ENCODE peak calls at places on chromosome 12, in five cellular contexts. One of them, this sample, is unnamed. For H3K4me1 and H3K36me3, the result is how much of the 10 kb centered on the place peaks cover.

GRCh38 chr12:31874961-31875608 is 84.1 kb upstream of the RESF1 start:
- DNase-seq in colonic mucosa: peak
- DNase-seq in HCT116: no peak
- DNase-seq in HepG2: no peak
- DNase-seq in IMR-90: peak
- DNase-seq in this sample: peak

GRCh38 chr12:107610030-107610859 is 75.4 kb upstream of the PWP1 start:
- DNase-seq in IMR-90: peak
- DNase-seq in HCT116: no peak
- DNase-seq in colonic mucosa: no peak
- DNase-seq in HepG2: peak
- DNase-seq in this sample: no peak

GRCh38 chr12:132422057-132423043 is 67.6 kb upstream of the FBRSL1 start:
- DNase-seq in HepG2: no peak
- DNase-seq in IMR-90: peak
- DNase-seq in HCT116: no peak
- DNase-seq in colonic mucosa: no peak
- DNase-seq in this sample: no peak

GRCh38 chr12:76346798-76347420 is 1.3 kb downstream of the BBS10 start:
- DNase-seq in HepG2: peak
- DNase-seq in HCT116: no peak
- DNase-seq in colonic mucosa: no peak
- DNase-seq in IMR-90: peak
- DNase-seq in this sample: no peak

GRCh38 chr12:105220150-105220928 is 15.6 kb downstream of the APPL2 start:
- DNase-seq in HepG2: no peak
- DNase-seq in HCT116: no peak
- DNase-seq in colonic mucosa: no peak
- DNase-seq in IMR-90: no peak
- DNase-seq in this sample: no peak

GRCh38 chr12:79300199-79300568 is 390.6 kb downstream of the PAWR start:
- DNase-seq in HCT116: no peak
- DNase-seq in colonic mucosa: no peak
- DNase-seq in HepG2: peak
- DNase-seq in IMR-90: peak
- DNase-seq in this sample: no peak

GRCh38 chr12:90645181-90645580 is 309.8 kb downstream of the CCER1 start:
- DNase-seq in IMR-90: no peak
- DNase-seq in HepG2: no peak
- DNase-seq in HCT116: no peak
- DNase-seq in colonic mucosa: no peak
- DNase-seq in this sample: no peak

GRCh38 chr12:65509953-65510352 is 231.5 kb downstream of the MSRB3 start:
- DNase-seq in colonic mucosa: no peak
- DNase-seq in IMR-90: no peak
- DNase-seq in HCT116: no peak
- DNase-seq in HepG2: no peak
- DNase-seq in this sample: no peak

GRCh38 chr12:20011200-20011599 is 357.1 kb upstream of the PDE3A start:
- DNase-seq in IMR-90: no peak
- DNase-seq in HepG2: no peak
- DNase-seq in HCT116: no peak
- DNase-seq in colonic mucosa: peak
- DNase-seq in this sample: no peak

GRCh38 chr12:107079172-107080011 is 14.0 kb downstream of the CRY1 start:
- DNase-seq in HCT116: no peak
- DNase-seq in colonic mucosa: no peak
- DNase-seq in HepG2: peak
- DNase-seq in IMR-90: peak
- DNase-seq in this sample: no peak

GRCh38 chr12:122064034-122064777 is 14.3 kb upstream of the MLXIP start:
- DNase-seq in HCT116: peak
- DNase-seq in colonic mucosa: peak
- DNase-seq in HepG2: peak
- DNase-seq in IMR-90: peak
- DNase-seq in this sample: peak

GRCh38 chr12:122061253-122061652 is 17.3 kb upstream of the MLXIP start:
- DNase-seq in colonic mucosa: no peak
- DNase-seq in HCT116: no peak
- DNase-seq in IMR-90: no peak
- DNase-seq in HepG2: no peak
- DNase-seq in this sample: no peak

GRCh38 chr12:122064780-122065588 is 13.6 kb upstream of the MLXIP start:
- DNase-seq in IMR-90: peak
- DNase-seq in HepG2: peak
- DNase-seq in HCT116: peak
- DNase-seq in colonic mucosa: peak
- DNase-seq in this sample: peak

GRCh38 chr12:122062832-122063690 is 15.5 kb upstream of the MLXIP start:
- DNase-seq in HepG2: peak
- DNase-seq in IMR-90: peak
- DNase-seq in HCT116: peak
- DNase-seq in colonic mucosa: peak
- DNase-seq in this sample: peak

GRCh38 chr12:122063691-122064033 is 14.9 kb upstream of the MLXIP start:
- DNase-seq in HepG2: no peak
- DNase-seq in colonic mucosa: no peak
- DNase-seq in HCT116: peak
- DNase-seq in IMR-90: no peak
- DNase-seq in this sample: no peak
- H3K4me1 ChIP-seq in HepG2: under half
- H3K4me1 ChIP-seq in colonic mucosa: under half
- H3K4me1 ChIP-seq in HCT116: under half
- H3K4me1 ChIP-seq in IMR-90: under half
- H3K4me1 ChIP-seq in this sample: under half

GRCh38 chr12:109517619-109518018 is 40.2 kb downstream of the UBE3B start:
- DNase-seq in HepG2: no peak
- DNase-seq in HCT116: no peak
- DNase-seq in colonic mucosa: no peak
- DNase-seq in IMR-90: no peak
- DNase-seq in this sample: no peak

GRCh38 chr12:109518820-109519665 is 41.6 kb downstream of the UBE3B start:
- DNase-seq in IMR-90: peak
- DNase-seq in HCT116: peak
- DNase-seq in colonic mucosa: peak
- DNase-seq in HepG2: peak
- DNase-seq in this sample: no peak

GRCh38 chr12:109523504-109523903 is 46.1 kb downstream of the UBE3B start:
- DNase-seq in HCT116: no peak
- DNase-seq in HepG2: no peak
- DNase-seq in IMR-90: no peak
- DNase-seq in colonic mucosa: no peak
- DNase-seq in this sample: no peak

GRCh38 chr12:109523071-109523470 is 45.6 kb downstream of the UBE3B start:
- DNase-seq in colonic mucosa: no peak
- DNase-seq in HCT116: no peak
- DNase-seq in HepG2: no peak
- DNase-seq in IMR-90: no peak
- DNase-seq in this sample: no peak

DNA sequence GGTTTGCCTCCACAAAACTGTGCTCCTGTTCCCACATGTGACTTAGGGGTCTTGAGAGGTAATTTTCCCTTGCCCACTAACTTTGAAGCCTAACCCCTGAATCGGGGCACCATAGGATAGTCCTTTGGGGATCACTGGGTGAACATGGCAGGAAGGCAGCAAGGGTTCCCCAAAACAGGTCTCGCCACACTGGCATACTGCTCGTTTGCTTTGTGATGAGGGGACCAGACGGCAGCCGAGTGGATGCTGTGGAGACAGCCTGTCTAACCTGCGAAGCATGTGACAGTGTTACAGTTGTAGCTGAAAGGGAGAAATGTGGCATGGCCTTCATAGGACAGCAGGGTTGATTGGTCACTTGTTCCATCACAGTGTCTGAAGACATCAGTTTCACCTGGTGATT is 42.4 kb downstream of the UBE3B start:
- DNase-seq in HepG2: no peak
- DNase-seq in colonic mucosa: no peak
- DNase-seq in IMR-90: no peak
- DNase-seq in HCT116: no peak
- DNase-seq in this sample: no peak
- H3K36me3 ChIP-seq in HepG2: under half
- H3K36me3 ChIP-seq in colonic mucosa: under half
- H3K36me3 ChIP-seq in IMR-90: half or more
- H3K36me3 ChIP-seq in HCT116: under half
- H3K36me3 ChIP-seq in this sample: half or more

GRCh38 chr12:124506145-124506831 is 61.1 kb downstream of the NCOR2 start:
- DNase-seq in IMR-90: no peak
- DNase-seq in HepG2: no peak
- DNase-seq in colonic mucosa: peak
- DNase-seq in HCT116: no peak
- DNase-seq in this sample: peak
- H3K9ac ChIP-seq in IMR-90: no peak
- H3K9ac ChIP-seq in HepG2: no peak
- H3K9ac ChIP-seq in colonic mucosa: peak
- H3K9ac ChIP-seq in HCT116: no peak
- H3K9ac ChIP-seq in this sample: peak

DNA sequence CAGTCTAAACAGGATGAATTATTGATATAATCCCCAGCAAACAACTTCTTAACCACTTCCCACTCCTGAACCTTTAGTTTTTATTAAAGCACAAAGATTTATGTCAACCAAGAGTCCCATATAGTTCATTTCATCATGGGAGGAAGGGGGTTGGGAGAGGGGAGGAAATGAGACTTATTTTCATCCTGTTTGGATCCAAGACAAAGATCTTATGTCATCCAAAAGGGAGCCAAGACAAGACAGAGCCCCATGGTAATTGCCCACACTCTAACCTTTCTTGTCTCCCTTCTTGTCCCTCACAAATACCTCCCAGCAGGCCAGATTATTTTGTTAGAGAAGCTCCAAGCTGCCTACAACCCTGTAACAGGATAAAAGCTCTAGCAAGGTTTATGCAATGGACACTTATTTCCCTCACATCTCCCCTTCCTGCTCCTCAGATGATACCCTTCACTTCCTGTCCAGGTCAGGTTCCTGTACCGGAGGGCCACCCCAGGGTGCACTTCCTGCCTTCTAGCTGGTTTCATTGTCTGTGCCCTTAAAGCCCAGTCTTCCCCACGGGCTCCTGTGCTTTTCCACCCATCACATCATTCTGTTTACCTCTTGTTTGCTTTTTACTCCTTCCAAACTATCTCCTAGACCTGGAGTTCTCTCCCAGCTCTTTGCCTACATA is 123.6 kb upstream of the MDM1 start:
- DNase-seq in colonic mucosa: no peak
- DNase-seq in HCT116: no peak
- DNase-seq in IMR-90: peak
- DNase-seq in HepG2: no peak
- DNase-seq in this sample: no peak
- H3K4me1 ChIP-seq in colonic mucosa: under half
- H3K4me1 ChIP-seq in HCT116: under half
- H3K4me1 ChIP-seq in IMR-90: under half
- H3K4me1 ChIP-seq in HepG2: under half
- H3K4me1 ChIP-seq in this sample: under half

GRCh38 chr12:50099302-50100008 is 4.4 kb upstream of the GPD1 start:
- DNase-seq in HCT116: no peak
- DNase-seq in IMR-90: peak
- DNase-seq in colonic mucosa: no peak
- DNase-seq in HepG2: no peak
- DNase-seq in this sample: no peak
- H3K36me3 ChIP-seq in HCT116: under half
- H3K36me3 ChIP-seq in IMR-90: half or more
- H3K36me3 ChIP-seq in colonic mucosa: under half
- H3K36me3 ChIP-seq in HepG2: under half
- H3K36me3 ChIP-seq in this sample: under half

GRCh38 chr12:6826125-6826733 is 2.0 kb upstream of the P3H3 start:
- DNase-seq in HCT116: no peak
- DNase-seq in HepG2: no peak
- DNase-seq in IMR-90: no peak
- DNase-seq in colonic mucosa: no peak
- DNase-seq in this sample: no peak

GRCh38 chr12:6827437-6827894 is 741 bp upstream of the P3H3 start:
- DNase-seq in HCT116: peak
- DNase-seq in colonic mucosa: peak
- DNase-seq in IMR-90: peak
- DNase-seq in HepG2: peak
- DNase-seq in this sample: peak

GRCh38 chr12:6827982-6828670 is at the start of gene P3H3:
- DNase-seq in HepG2: peak
- DNase-seq in HCT116: no peak
- DNase-seq in colonic mucosa: no peak
- DNase-seq in IMR-90: peak
- DNase-seq in this sample: peak

GRCh38 chr12:6825398-6826124 is 2.6 kb upstream of the P3H3 start:
- DNase-seq in HepG2: peak
- DNase-seq in colonic mucosa: peak
- DNase-seq in IMR-90: peak
- DNase-seq in HCT116: peak
- DNase-seq in this sample: peak

GRCh38 chr12:6826734-6827436 is 1.3 kb upstream of the P3H3 start:
- DNase-seq in IMR-90: no peak
- DNase-seq in HepG2: no peak
- DNase-seq in colonic mucosa: no peak
- DNase-seq in HCT116: no peak
- DNase-seq in this sample: peak
- H3K9ac ChIP-seq in IMR-90: peak
- H3K9ac ChIP-seq in HepG2: peak
- H3K9ac ChIP-seq in colonic mucosa: no peak
- H3K9ac ChIP-seq in HCT116: peak
- H3K9ac ChIP-seq in this sample: no peak

GRCh38 chr12:66735275-66735674 is 56.4 kb upstream of the GRIP1 start:
- DNase-seq in HCT116: no peak
- DNase-seq in IMR-90: no peak
- DNase-seq in HepG2: no peak
- DNase-seq in colonic mucosa: no peak
- DNase-seq in this sample: no peak
- H3K4me1 ChIP-seq in HCT116: under half
- H3K4me1 ChIP-seq in IMR-90: under half
- H3K4me1 ChIP-seq in HepG2: under half
- H3K4me1 ChIP-seq in colonic mucosa: under half
- H3K4me1 ChIP-seq in this sample: under half

GRCh38 chr12:124369901-124370378 is 75.0 kb downstream of the RFLNA start:
- DNase-seq in HCT116: no peak
- DNase-seq in IMR-90: no peak
- DNase-seq in HepG2: no peak
- DNase-seq in colonic mucosa: no peak
- DNase-seq in this sample: no peak

GRCh38 chr12:124369055-124369900 is 74.4 kb downstream of the RFLNA start:
- DNase-seq in colonic mucosa: peak
- DNase-seq in IMR-90: peak
- DNase-seq in HepG2: peak
- DNase-seq in HCT116: no peak
- DNase-seq in this sample: peak

GRCh38 chr12:124370851-124371250 is 76.0 kb downstream of the RFLNA start:
- DNase-seq in HCT116: no peak
- DNase-seq in HepG2: no peak
- DNase-seq in colonic mucosa: no peak
- DNase-seq in IMR-90: no peak
- DNase-seq in this sample: no peak

GRCh38 chr12:124371366-124371765 is 76.5 kb downstream of the RFLNA start:
- DNase-seq in IMR-90: no peak
- DNase-seq in HCT116: no peak
- DNase-seq in colonic mucosa: no peak
- DNase-seq in HepG2: no peak
- DNase-seq in this sample: no peak

GRCh38 chr12:124370384-124370783 is 75.5 kb downstream of the RFLNA start:
- DNase-seq in HCT116: no peak
- DNase-seq in colonic mucosa: no peak
- DNase-seq in HepG2: no peak
- DNase-seq in IMR-90: no peak
- DNase-seq in this sample: no peak
- H3K36me3 ChIP-seq in HCT116: under half
- H3K36me3 ChIP-seq in colonic mucosa: under half
- H3K36me3 ChIP-seq in HepG2: under half
- H3K36me3 ChIP-seq in IMR-90: half or more
- H3K36me3 ChIP-seq in this sample: under half

GRCh38 chr12:54002915-54003339 is 3.0 kb downstream of the HOXC9 start:
- DNase-seq in HepG2: no peak
- DNase-seq in HCT116: no peak
- DNase-seq in colonic mucosa: no peak
- DNase-seq in IMR-90: no peak
- DNase-seq in this sample: peak
- H3K9ac ChIP-seq in HepG2: no peak
- H3K9ac ChIP-seq in HCT116: no peak
- H3K9ac ChIP-seq in colonic mucosa: no peak
- H3K9ac ChIP-seq in IMR-90: no peak
- H3K9ac ChIP-seq in this sample: no peak

This sample was measured in kidney.